ENCODE peak calls at places on chromosomes 1 and 21, in five cellular contexts. P is cardiac fibroblast, B is SJSA1, N is bronchial epithelial cell, R is body of pancreas. H is an unnamed sample.

GRCh38 chr1:14634497-14634896 is 36.0 kb downstream of the KAZN start:
- DNase-seq in P (no peak), B (no peak), N (no peak), R (no peak), H (no peak)

GRCh38 chr1:42945171-42945570 is 13.5 kb downstream of the SLC2A1 start:
- DNase-seq in P (no peak), B (no peak), N (no peak), R (no peak), H (no peak)

GRCh38 chr1:39907532-39908453 is 6.1 kb upstream of the MYCL start:
- DNase-seq in P (no peak), B (no peak), N (no peak), R (no peak), H (no peak)

GRCh38 chr1:80989455-80989854 is 811.3 kb upstream of the ADGRL2 start:
- DNase-seq in P (peak), B (no peak), N (no peak), R (no peak), H (no peak)

GRCh38 chr1:117169871-117170596 is 40.7 kb downstream of the VTCN1 start:
- DNase-seq in P (no peak), B (no peak), N (no peak), R (no peak), H (no peak)

GRCh38 chr1:168443899-168444298 is 99.9 kb downstream of the XCL2 start:
- DNase-seq in P (no peak), B (no peak), N (no peak), R (no peak), H (no peak)

GRCh38 chr21:14545906-14546480 is at the start of gene SAMSN1:
- DNase-seq in P (peak), B (no peak), N (peak), R (peak), H (no peak)

GRCh38 chr1:156591432-156592157 is at the start of gene NAXE:
- DNase-seq in P (peak), B (peak), N (peak), R (peak), H (no peak)

GRCh38 chr1:234400773-234401172 is 27.5 kb downstream of the COA6 start:
- DNase-seq in P (peak), B (no peak), N (no peak), R (no peak), H (no peak)

GRCh38 chr1:154586641-154587040 is 19.1 kb downstream of the CHRNB2 start:
- DNase-seq in P (no peak), B (no peak), N (no peak), R (no peak), H (no peak)

GRCh38 chr1:216183427-216183826 is 239.8 kb downstream of the USH2A start:
- DNase-seq in P (no peak), B (no peak), N (peak), R (no peak), H (no peak)

GRCh38 chr1:145961109-145961424 is 3.2 kb upstream of the LIX1L start:
- DNase-seq in P (no peak), B (no peak), N (no peak), R (no peak), H (no peak)

GRCh38 chr1:176225485-176225884 is 18.4 kb upstream of the COP1 start:
- DNase-seq in P (no peak), B (no peak), N (no peak), R (no peak), H (no peak)

GRCh38 chr1:203269654-203270020 is 35.7 kb upstream of the BTG2 start:
- DNase-seq in P (no peak), B (no peak), N (no peak), R (no peak), H (no peak)

GRCh38 chr1:84795213-84795612 is 97.8 kb downstream of the LPAR3 start:
- DNase-seq in P (no peak), B (no peak), N (no peak), R (no peak), H (no peak)

GRCh38 chr21:28793043-28793442 is 199.6 kb downstream of the LTN1 start:
- DNase-seq in P (peak), B (no peak), N (peak), R (no peak), H (no peak)

GRCh38 chr1:229127301-229127700 is 143.6 kb upstream of the RAB4A start:
- DNase-seq in P (peak), B (peak), N (peak), R (no peak), H (no peak)

GRCh38 chr1:154014154-154014910 is 23.8 kb downstream of the RPS27 start:
- DNase-seq in P (peak), B (no peak), N (peak), R (no peak), H (no peak)

GRCh38 chr1:26858891-26859630 is 3.9 kb upstream of the SFN start:
- DNase-seq in P (no peak), B (no peak), N (peak), R (no peak), H (no peak)

GRCh38 chr1:201371841-201372240 is 5.6 kb downstream of the TNNT2 start:
- DNase-seq in P (no peak), B (no peak), N (no peak), R (no peak), H (no peak)

GRCh38 chr1:24849653-24850295 is 80.3 kb downstream of the RUNX3 start:
- DNase-seq in P (peak), B (peak), N (peak), R (no peak), H (no peak)

GRCh38 chr1:119390499-119390898 is 21.9 kb downstream of the HAO2 start:
- DNase-seq in P (no peak), B (no peak), N (no peak), R (no peak), H (no peak)

GRCh38 chr1:41802532-41803501 is 115.9 kb downstream of the HIVEP3 start:
- DNase-seq in P (peak), B (no peak), N (peak), R (peak), H (no peak)

GRCh38 chr1:52141513-52142219 is at the start of gene ZFYVE9:
- DNase-seq in P (peak), B (peak), N (peak), R (peak), H (no peak)

GRCh38 chr1:1080122-1080753 is 6.1 kb upstream of the RNF223 start:
- DNase-seq in P (peak), B (no peak), N (peak), R (peak), H (no peak)

GRCh38 chr1:205913451-205914204 is 29.6 kb downstream of the SLC26A9 start:
- DNase-seq in P (peak), B (no peak), N (no peak), R (peak), H (no peak)

GRCh38 chr1:62529227-62529626 is 68.1 kb upstream of the ANGPTL3 start:
- DNase-seq in P (no peak), B (no peak), N (no peak), R (no peak), H (no peak)

GRCh38 chr1:98044766-98045165 is 123.9 kb upstream of the DPYD start:
- DNase-seq in P (no peak), B (no peak), N (no peak), R (no peak), H (no peak)

GRCh38 chr1:98048234-98048633 is 127.4 kb upstream of the DPYD start:
- DNase-seq in P (peak), B (peak), N (peak), R (peak), H (peak)

GRCh38 chr1:98044071-98044697 is 123.3 kb upstream of the DPYD start:
- DNase-seq in P (no peak), B (no peak), N (no peak), R (no peak), H (no peak)

GRCh38 chr1:98045211-98046030 is 124.6 kb upstream of the DPYD start:
- DNase-seq in P (peak), B (peak), N (peak), R (no peak), H (no peak)

GRCh38 chr1:98046031-98046641 is 125.3 kb upstream of the DPYD start:
- DNase-seq in P (peak), B (peak), N (no peak), R (no peak), H (no peak)
- H3K4me3 ChIP-seq in P (peak), B (peak), N (peak), R (no peak), H (peak)

GRCh38 chr21:31872072-31872451 is 758 bp upstream of the HUNK start:
- DNase-seq in P (no peak), B (no peak), N (no peak), R (no peak), H (no peak)
- H3K4me3 ChIP-seq in P (no peak), B (peak), N (no peak), R (no peak), H (peak)

GRCh38 chr1:12644829-12645228 is 944 bp downstream of the AADACL4 start:
- DNase-seq in P (no peak), B (no peak), N (no peak), R (no peak), H (no peak)

GRCh38 chr1:12640958-12641272 is 3.0 kb upstream of the AADACL4 start:
- DNase-seq in P (no peak), B (no peak), N (no peak), R (no peak), H (no peak)

GRCh38 chr1:12643079-12643478 is 806 bp upstream of the AADACL4 start:
- DNase-seq in P (no peak), B (no peak), N (no peak), R (no peak), H (no peak)

GRCh38 chr1:12644237-12644636 is 352 bp downstream of the AADACL4 start:
- DNase-seq in P (no peak), B (no peak), N (no peak), R (no peak), H (no peak)

GRCh38 chr1:12643785-12644184 is at the start of gene AADACL4:
- DNase-seq in P (no peak), B (no peak), N (no peak), R (no peak), H (no peak)
- H3K4me3 ChIP-seq in P (no peak), B (no peak), N (no peak), R (no peak), H (no peak)

GRCh38 chr21:43866659-43867331 is 1.8 kb downstream of the AGPAT3 start:
- DNase-seq in P (no peak), B (peak), N (peak), R (peak), H (no peak)
- H3K4me3 ChIP-seq in P (peak), B (peak), N (peak), R (no peak), H (peak)

GRCh38 chr1:6497215-6497866 is 5.9 kb upstream of the PLEKHG5 start:
- DNase-seq in P (peak), B (peak), N (peak), R (peak), H (no peak)

GRCh38 chr1:6495041-6495441 is 3.6 kb upstream of the PLEKHG5 start:
- DNase-seq in P (no peak), B (no peak), N (no peak), R (no peak), H (no peak)

GRCh38 chr1:6495540-6496359 is 4.3 kb upstream of the PLEKHG5 start:
- DNase-seq in P (no peak), B (no peak), N (no peak), R (no peak), H (no peak)

GRCh38 chr1:6496890-6497214 is 5.4 kb upstream of the PLEKHG5 start:
- DNase-seq in P (no peak), B (no peak), N (no peak), R (no peak), H (no peak)

DNA sequence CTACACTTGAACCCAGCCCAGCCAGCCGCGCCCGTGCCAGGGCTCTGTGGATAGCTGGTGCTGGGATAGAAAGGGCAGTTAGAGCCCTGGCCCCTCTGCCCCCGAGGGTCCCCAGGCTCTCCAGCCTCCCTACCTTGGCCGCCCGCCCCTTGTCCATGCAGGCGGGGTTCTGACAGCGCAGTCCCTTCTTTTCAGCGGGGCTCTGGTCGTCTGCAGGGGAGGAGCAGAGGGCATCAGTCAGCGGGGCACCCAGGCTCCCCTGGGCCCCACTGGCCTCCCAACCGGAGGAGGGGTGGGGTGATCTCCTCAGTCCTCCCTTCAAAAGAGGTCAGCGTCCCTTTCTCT is 4.9 kb upstream of the PLEKHG5 start:
- DNase-seq in P (no peak), B (no peak), N (no peak), R (no peak), H (no peak)
- H3K4me3 ChIP-seq in P (peak), B (no peak), N (peak), R (no peak), H (peak)

GRCh38 chr1:16051039-16051438 is 7.5 kb downstream of the CLCNKB start:
- DNase-seq in P (no peak), B (no peak), N (no peak), R (no peak), H (no peak)

GRCh38 chr1:16050328-16050727 is 6.7 kb downstream of the CLCNKB start:
- DNase-seq in P (no peak), B (no peak), N (no peak), R (no peak), H (no peak)

GRCh38 chr1:16046865-16047264 is 3.3 kb downstream of the CLCNKB start:
- DNase-seq in P (peak), B (no peak), N (no peak), R (no peak), H (no peak)

GRCh38 chr1:16047791-16048475 is 4.4 kb downstream of the CLCNKB start:
- DNase-seq in P (no peak), B (no peak), N (no peak), R (no peak), H (no peak)

DNA sequence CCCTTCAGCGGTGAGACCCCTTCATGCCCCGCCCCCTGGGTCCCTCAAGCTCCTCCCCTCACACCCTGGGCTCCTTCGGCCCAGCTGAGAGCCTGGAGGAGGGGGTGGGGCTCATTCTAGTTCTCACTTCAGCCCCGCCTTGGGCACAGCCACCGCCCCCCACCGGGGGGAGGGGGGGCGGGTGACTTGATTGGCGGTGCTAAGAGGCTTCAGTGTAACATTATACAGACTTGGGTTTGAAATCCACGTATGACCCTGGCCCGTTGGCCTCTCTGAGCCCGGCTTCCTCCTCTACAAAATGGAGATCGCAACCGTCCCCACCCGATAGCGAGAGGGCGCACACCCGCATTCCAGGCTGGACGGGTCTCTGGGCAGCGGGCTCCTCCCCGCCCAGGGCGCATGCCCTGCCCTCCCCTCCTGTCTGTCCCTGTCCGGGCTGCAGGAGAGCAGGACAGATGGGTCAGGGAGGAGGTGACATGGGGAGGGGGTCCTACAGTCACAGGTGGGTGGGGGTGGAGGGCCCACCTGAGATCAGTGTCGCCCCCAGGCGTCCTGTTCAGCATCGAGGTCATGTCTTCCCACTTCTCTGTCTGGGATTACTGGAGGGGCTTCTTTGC is 5.1 kb downstream of the CLCNKB start:
- DNase-seq in P (peak), B (no peak), N (peak), R (peak), H (no peak)
- H3K4me3 ChIP-seq in P (peak), B (peak), N (peak), R (no peak), H (peak)

GRCh38 chr1:220788146-220788545 is 1.4 kb downstream of the MTARC1 start:
- DNase-seq in P (no peak), B (no peak), N (no peak), R (no peak), H (no peak)

GRCh38 chr1:220787069-220787614 is 429 bp downstream of the MTARC1 start:
- DNase-seq in P (no peak), B (no peak), N (peak), R (peak), H (no peak)

GRCh38 chr1:220786057-220786336 is 716 bp upstream of the MTARC1 start:
- DNase-seq in P (no peak), B (no peak), N (no peak), R (peak), H (no peak)

GRCh38 chr1:220785166-220786056 is 1.3 kb upstream of the MTARC1 start:
- DNase-seq in P (no peak), B (no peak), N (no peak), R (no peak), H (no peak)

GRCh38 chr1:220786337-220787068 is at the start of gene MTARC1:
- DNase-seq in P (peak), B (no peak), N (no peak), R (peak), H (no peak)
- H3K4me3 ChIP-seq in P (peak), B (no peak), N (peak), R (peak), H (peak)

GRCh38 chr1:227543283-227544066 is 19.9 kb upstream of the ZNF678 start:
- DNase-seq in P (no peak), B (no peak), N (no peak), R (no peak), H (no peak)

GRCh38 chr1:227542153-227543120 is 20.9 kb upstream of the ZNF678 start:
- DNase-seq in P (peak), B (peak), N (peak), R (peak), H (peak)

GRCh38 chr1:227540170-227541098 is 22.9 kb upstream of the ZNF678 start:
- DNase-seq in P (no peak), B (no peak), N (no peak), R (no peak), H (no peak)

GRCh38 chr1:227541129-227541528 is 22.2 kb upstream of the ZNF678 start:
- DNase-seq in P (no peak), B (no peak), N (no peak), R (peak), H (no peak)

DNA sequence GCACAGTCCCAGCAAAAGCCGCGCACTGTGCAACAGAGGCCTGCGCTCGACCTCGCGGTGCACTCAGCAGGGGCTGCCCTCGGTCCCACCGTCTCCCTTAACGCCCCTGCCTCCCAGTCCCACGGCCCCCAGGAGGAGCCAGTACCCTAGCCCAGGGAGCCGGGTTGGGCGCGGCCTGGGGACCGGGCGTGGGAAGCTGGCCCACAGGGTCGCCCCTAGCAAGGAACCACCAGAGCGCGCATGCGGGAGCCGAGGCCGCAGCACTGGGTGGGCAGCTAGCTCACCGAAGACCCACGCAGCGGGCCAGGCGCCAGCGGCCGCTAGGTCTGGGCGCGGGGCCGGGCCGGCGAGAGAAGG is 21.6 kb upstream of the ZNF678 start:
- DNase-seq in P (peak), B (no peak), N (no peak), R (no peak), H (no peak)
- H3K4me3 ChIP-seq in P (peak), B (peak), N (peak), R (peak), H (peak)

DNA sequence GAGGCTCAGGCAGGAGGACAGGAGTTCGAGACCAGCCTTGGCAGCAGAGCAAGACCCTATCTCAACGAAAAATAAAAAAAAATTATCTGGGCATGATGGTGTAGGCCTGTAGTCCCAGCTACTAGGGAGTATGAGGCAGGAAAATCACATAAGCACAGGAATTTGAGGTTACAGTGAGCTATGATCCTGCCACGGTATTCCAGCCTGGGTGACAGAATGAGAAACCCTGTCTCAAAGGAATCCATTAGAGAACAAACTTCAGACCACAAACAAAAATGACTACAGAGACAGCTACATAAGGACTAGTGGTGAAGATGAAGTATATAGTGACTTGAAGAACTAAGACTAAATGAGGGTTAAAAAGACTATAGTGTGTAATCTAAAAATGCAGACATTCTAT is 233.1 kb downstream of the RERE start:
- DNase-seq in P (no peak), B (no peak), N (no peak), R (no peak), H (no peak)
- H3K4me3 ChIP-seq in P (no peak), B (no peak), N (no peak), R (no peak), H (no peak)